ENCODE peak calls at places on chromosomes 6 and 20, in eight cellular contexts. E, Y, V, S, L, Q, F and D are unnamed samples.

GRCh38 chr20:25017257-25017803 is 24.8 kb upstream of the APMAP start:
- DNase-seq in F (peak), V (no peak), E (no peak), Y (no peak), L (peak), Q (no peak), S (no peak), D (no peak)

GRCh38 chr6:129006685-129007514 is 124.0 kb downstream of the LAMA2 start:
- DNase-seq in E (no peak), Q (no peak), S (no peak), L (no peak), Y (no peak), F (no peak), V (no peak), D (no peak)

GRCh38 chr6:158564243-158565121 is 4.6 kb downstream of the TMEM181 start:
- DNase-seq in S (no peak), Y (no peak), Q (no peak), F (no peak), V (no peak), L (peak), E (no peak), D (no peak)

GRCh38 chr20:57573176-57573575 is 12.3 kb downstream of the PCK1 start:
- DNase-seq in L (peak), F (no peak), Q (no peak), V (no peak), S (no peak), E (no peak), Y (no peak), D (no peak)

GRCh38 chr20:63690001-63690897 is 6.2 kb upstream of the TNFRSF6B start:
- DNase-seq in V (no peak), Q (no peak), E (no peak), L (peak), S (no peak), Y (no peak), F (no peak), D (no peak)

GRCh38 chr20:21496452-21496851 is 17.4 kb downstream of the NKX2-2 start:
- DNase-seq in Y (no peak), Q (no peak), F (no peak), V (no peak), L (no peak), S (no peak), E (no peak), D (peak)

GRCh38 chr20:56630086-56630493 is 984 bp downstream of the TFAP2C start:
- DNase-seq in S (no peak), V (no peak), E (peak), Y (no peak), Q (no peak), F (peak), L (peak), D (peak)

GRCh38 chr6:67541591-67541990 is 1093.5 kb upstream of the ADGRB3 start:
- DNase-seq in V (no peak), L (no peak), S (no peak), Q (no peak), F (no peak), Y (no peak), E (no peak), D (peak)

GRCh38 chr6:34304164-34304563 is 55.4 kb upstream of the SMIM29 start:
- DNase-seq in L (no peak), Q (no peak), V (no peak), S (no peak), F (no peak), Y (no peak), E (no peak), D (no peak)

GRCh38 chr20:36792422-36792821 is 18.9 kb upstream of the DSN1 start:
- DNase-seq in Q (peak), Y (no peak), S (no peak), L (peak), V (no peak), E (peak), F (peak), D (peak)

GRCh38 chr6:110617057-110617456 is 140.6 kb upstream of the SLC22A16 start:
- DNase-seq in S (no peak), L (no peak), Q (peak), Y (no peak), E (no peak), V (no peak), F (no peak), D (no peak)

GRCh38 chr6:91634791-91635190 is 1047.9 kb upstream of the MAP3K7 start:
- DNase-seq in Q (no peak), V (no peak), S (peak), E (no peak), F (no peak), Y (no peak), L (no peak), D (peak)